ENCODE peak calls at places on chromosomes 12 and 14, in nine cellular contexts. X is HFFc6, W is T-helper 2 cell, G is mammary epithelial cell, D is iris pigment epithelial cell, C is EH, Z is nephron progenitor cell, K is erythroblast, O is K562. M is an unnamed sample.

GRCh38 chr12:122593910-122594309 is 66.9 kb downstream of the KNTC1 start:
- DNase-seq in X (no peak), W (no peak), G (no peak), D (no peak), C (no peak), Z (no peak), K (no peak), O (no peak), M (no peak)

GRCh38 chr12:60494249-60494648 is 898.4 kb downstream of the SLC16A7 start:
- DNase-seq in X (peak), W (no peak), G (peak), D (peak), C (peak), Z (no peak), K (peak), O (peak), M (no peak)

GRCh38 chr12:10562306-10562933 is 51.0 kb downstream of the MAGOHB start:
- DNase-seq in X (peak), W (no peak), G (peak), D (peak), C (peak), Z (no peak), K (peak), O (peak), M (no peak)

GRCh38 chr12:10214877-10215267 is 2.2 kb downstream of the GABARAPL1 start:
- DNase-seq in X (no peak), W (no peak), G (no peak), D (peak), C (no peak), Z (no peak), K (no peak), O (peak), M (no peak)

GRCh38 chr14:101104485-101104884 is 201.0 kb upstream of the RTL1 start:
- DNase-seq in X (no peak), W (no peak), G (no peak), D (no peak), C (no peak), Z (no peak), K (no peak), O (no peak), M (no peak)

GRCh38 chr12:78494911-78495310 is 369.7 kb upstream of the SYT1 start:
- DNase-seq in X (peak), W (no peak), G (peak), D (peak), C (no peak), Z (no peak), K (no peak), O (no peak), M (no peak)

GRCh38 chr14:95018845-95019244 is 138.5 kb downstream of the DICER1 start:
- DNase-seq in X (no peak), W (no peak), G (no peak), D (no peak), C (no peak), Z (no peak), K (no peak), O (no peak), M (no peak)

GRCh38 chr14:72201645-72202044 is 269.4 kb downstream of the RGS6 start:
- DNase-seq in X (no peak), W (no peak), G (no peak), D (no peak), C (no peak), Z (no peak), K (no peak), O (no peak), M (no peak)

GRCh38 chr12:88111074-88111652 is 30.7 kb downstream of the CEP290 start:
- DNase-seq in X (peak), W (no peak), G (peak), D (peak), C (peak), Z (no peak), K (peak), O (no peak), M (no peak)

GRCh38 chr14:105050551-105050897 is 14.7 kb downstream of the GPR132 start:
- DNase-seq in X (peak), W (no peak), G (peak), D (peak), C (peak), Z (no peak), K (no peak), O (peak), M (no peak)

GRCh38 chr14:21868442-21869046 is 194.9 kb upstream of the OR4E1 start:
- DNase-seq in X (peak), W (peak), G (peak), D (peak), C (no peak), Z (peak), K (peak), O (peak), M (peak)

GRCh38 chr14:23910081-23910875 is 43.3 kb upstream of the DHRS4 start:
- DNase-seq in X (peak), W (no peak), G (peak), D (peak), C (peak), Z (peak), K (peak), O (peak), M (peak)

GRCh38 chr12:98373982-98374381 is 141.4 kb upstream of the TMPO start:
- DNase-seq in X (peak), W (no peak), G (no peak), D (peak), C (peak), Z (no peak), K (no peak), O (no peak), M (no peak)

GRCh38 chr14:105255021-105255507 is 6.7 kb downstream of the BTBD6 start:
- DNase-seq in X (peak), W (no peak), G (no peak), D (peak), C (peak), Z (no peak), K (no peak), O (no peak), M (peak)

GRCh38 chr12:75812341-75813018 is 219.1 kb downstream of the PHLDA1 start:
- DNase-seq in X (peak), W (no peak), G (no peak), D (peak), C (peak), Z (no peak), K (no peak), O (no peak), M (peak)

GRCh38 chr14:76956253-76957090 is 72.0 kb downstream of the IRF2BPL start:
- DNase-seq in X (peak), W (peak), G (peak), D (peak), C (peak), Z (peak), K (peak), O (peak), M (peak)

GRCh38 chr12:109680521-109681030 is 33.0 kb upstream of the FAM222A start:
- DNase-seq in X (no peak), W (no peak), G (no peak), D (no peak), C (no peak), Z (no peak), K (no peak), O (no peak), M (no peak)

GRCh38 chr12:67533159-67533558 is 115.4 kb upstream of the DYRK2 start:
- DNase-seq in X (no peak), W (no peak), G (no peak), D (no peak), C (no peak), Z (no peak), K (no peak), O (no peak), M (no peak)

GRCh38 chr14:91117960-91118359 is 4.1 kb downstream of the DGLUCY start:
- DNase-seq in X (no peak), W (no peak), G (no peak), D (no peak), C (no peak), Z (no peak), K (no peak), O (no peak), M (no peak)

GRCh38 chr12:49790741-49791140 is 37.5 kb downstream of the NCKAP5L start:
- DNase-seq in X (no peak), W (no peak), G (no peak), D (no peak), C (no peak), Z (no peak), K (no peak), O (no peak), M (no peak)

GRCh38 chr14:63545431-63545830 is 2.3 kb upstream of the PPP2R5E start:
- DNase-seq in X (no peak), W (no peak), G (no peak), D (no peak), C (no peak), Z (no peak), K (no peak), O (no peak), M (no peak)

GRCh38 chr12:28167981-28168485 is 22.2 kb upstream of the CCDC91 start:
- DNase-seq in X (no peak), W (no peak), G (no peak), D (no peak), C (no peak), Z (no peak), K (no peak), O (no peak), M (no peak)

GRCh38 chr12:2456122-2456812 is 338.5 kb upstream of the FKBP4 start:
- DNase-seq in X (no peak), W (no peak), G (no peak), D (no peak), C (no peak), Z (no peak), K (no peak), O (no peak), M (no peak)

GRCh38 chr14:53772936-53773335 is 183.7 kb downstream of the BMP4 start:
- DNase-seq in X (no peak), W (no peak), G (no peak), D (no peak), C (no peak), Z (no peak), K (no peak), O (no peak), M (no peak)